ENCODE peak calls at places on chromosomes 1 and 21, in six cellular contexts. One of them, this sample, is unnamed.

GRCh38 chr1:245777752-245778151 is 623.0 kb downstream of the KIF26B start:
- DNase-seq in endodermal cell: no peak
- DNase-seq in endothelial cell: no peak
- DNase-seq in thyroid gland: no peak
- DNase-seq in neural crest cell: no peak
- DNase-seq in lower lobe of right lung: no peak
- DNase-seq in this sample: no peak

GRCh38 chr1:212488436-212489283 is 55.9 kb downstream of the NENF start:
- DNase-seq in endothelial cell: no peak
- DNase-seq in lower lobe of right lung: no peak
- DNase-seq in endodermal cell: peak; percentile 48
- DNase-seq in thyroid gland: peak; percentile 37
- DNase-seq in neural crest cell: no peak
- DNase-seq in this sample: peak; percentile 83

GRCh38 chr21:26297856-26298255 is 127.3 kb upstream of the APP start:
- DNase-seq in endothelial cell: no peak
- DNase-seq in endodermal cell: no peak
- DNase-seq in neural crest cell: no peak
- DNase-seq in thyroid gland: no peak
- DNase-seq in lower lobe of right lung: no peak
- DNase-seq in this sample: no peak

GRCh38 chr1:37308571-37308960 is 165.8 kb upstream of the ZC3H12A start:
- DNase-seq in neural crest cell: no peak
- DNase-seq in endothelial cell: no peak
- DNase-seq in lower lobe of right lung: no peak
- DNase-seq in thyroid gland: no peak
- DNase-seq in endodermal cell: peak; percentile 71
- DNase-seq in this sample: no peak

GRCh38 chr1:228014235-228014930 is 7.6 kb downstream of the WNT3A start:
- DNase-seq in endothelial cell: no peak
- DNase-seq in lower lobe of right lung: peak; percentile 54
- DNase-seq in endodermal cell: no peak
- DNase-seq in neural crest cell: no peak
- DNase-seq in thyroid gland: no peak
- DNase-seq in this sample: no peak

GRCh38 chr1:171431994-171432393 is 53.3 kb upstream of the PRRC2C start:
- DNase-seq in thyroid gland: no peak
- DNase-seq in neural crest cell: no peak
- DNase-seq in lower lobe of right lung: no peak
- DNase-seq in endothelial cell: no peak
- DNase-seq in endodermal cell: peak; percentile 63
- DNase-seq in this sample: no peak

GRCh38 chr21:27570306-27570868 is 603.5 kb upstream of the ADAMTS5 start:
- DNase-seq in lower lobe of right lung: peak; percentile 45
- DNase-seq in neural crest cell: no peak
- DNase-seq in endothelial cell: no peak
- DNase-seq in thyroid gland: peak; percentile 4
- DNase-seq in endodermal cell: no peak
- DNase-seq in this sample: no peak

GRCh38 chr1:246503341-246503740 is 3.7 kb downstream of the SMYD3 start:
- DNase-seq in endothelial cell: no peak
- DNase-seq in lower lobe of right lung: no peak
- DNase-seq in neural crest cell: no peak
- DNase-seq in endodermal cell: no peak
- DNase-seq in thyroid gland: no peak
- DNase-seq in this sample: peak; percentile 42

GRCh38 chr1:97919568-97920261 is 1.1 kb downstream of the DPYD start:
- DNase-seq in lower lobe of right lung: no peak
- DNase-seq in thyroid gland: no peak
- DNase-seq in endothelial cell: no peak
- DNase-seq in endodermal cell: no peak
- DNase-seq in neural crest cell: no peak
- DNase-seq in this sample: no peak

GRCh38 chr1:241964550-241965241 is 7.1 kb downstream of the BECN2 start:
- DNase-seq in lower lobe of right lung: peak; percentile 50
- DNase-seq in endodermal cell: no peak
- DNase-seq in neural crest cell: no peak
- DNase-seq in thyroid gland: no peak
- DNase-seq in endothelial cell: no peak
- DNase-seq in this sample: no peak

GRCh38 chr1:231376875-231377549 is 38.9 kb downstream of the SPRTN start:
- DNase-seq in lower lobe of right lung: no peak
- DNase-seq in endothelial cell: no peak
- DNase-seq in neural crest cell: no peak
- DNase-seq in thyroid gland: no peak
- DNase-seq in endodermal cell: no peak
- DNase-seq in this sample: no peak

GRCh38 chr1:98049370-98050115 is 128.7 kb upstream of the DPYD start:
- DNase-seq in thyroid gland: no peak
- DNase-seq in endothelial cell: no peak
- DNase-seq in lower lobe of right lung: peak; percentile 42
- DNase-seq in endodermal cell: peak; percentile 70
- DNase-seq in neural crest cell: no peak
- DNase-seq in this sample: no peak

GRCh38 chr1:222370911-222371717 is 176.8 kb downstream of the HHIPL2 start:
- DNase-seq in endodermal cell: no peak
- DNase-seq in thyroid gland: no peak
- DNase-seq in endothelial cell: no peak
- DNase-seq in neural crest cell: no peak
- DNase-seq in lower lobe of right lung: no peak
- DNase-seq in this sample: no peak

GRCh38 chr1:57748696-57749095 is 324.8 kb upstream of the DAB1 start:
- DNase-seq in thyroid gland: no peak
- DNase-seq in endodermal cell: no peak
- DNase-seq in neural crest cell: no peak
- DNase-seq in lower lobe of right lung: no peak
- DNase-seq in endothelial cell: no peak
- DNase-seq in this sample: no peak
- TF ChIP-seq CTCF in thyroid gland: no peak
- TF ChIP-seq CTCF in endodermal cell: no peak
- TF ChIP-seq CTCF in neural crest cell: no peak
- TF ChIP-seq CTCF in lower lobe of right lung: no peak
- TF ChIP-seq CTCF in endothelial cell: no peak
- TF ChIP-seq CTCF in this sample: no peak

GRCh38 chr1:48105167-48105566 is 108.0 kb upstream of the TRABD2B start:
- DNase-seq in endodermal cell: no peak
- DNase-seq in thyroid gland: no peak
- DNase-seq in lower lobe of right lung: no peak
- DNase-seq in neural crest cell: no peak
- DNase-seq in endothelial cell: no peak
- DNase-seq in this sample: peak; percentile 12
- TF ChIP-seq CTCF in endodermal cell: peak; percentile 67
- TF ChIP-seq CTCF in thyroid gland: no peak
- TF ChIP-seq CTCF in lower lobe of right lung: no peak
- TF ChIP-seq CTCF in neural crest cell: peak; percentile 15
- TF ChIP-seq CTCF in endothelial cell: no peak
- TF ChIP-seq CTCF in this sample: no peak

DNA sequence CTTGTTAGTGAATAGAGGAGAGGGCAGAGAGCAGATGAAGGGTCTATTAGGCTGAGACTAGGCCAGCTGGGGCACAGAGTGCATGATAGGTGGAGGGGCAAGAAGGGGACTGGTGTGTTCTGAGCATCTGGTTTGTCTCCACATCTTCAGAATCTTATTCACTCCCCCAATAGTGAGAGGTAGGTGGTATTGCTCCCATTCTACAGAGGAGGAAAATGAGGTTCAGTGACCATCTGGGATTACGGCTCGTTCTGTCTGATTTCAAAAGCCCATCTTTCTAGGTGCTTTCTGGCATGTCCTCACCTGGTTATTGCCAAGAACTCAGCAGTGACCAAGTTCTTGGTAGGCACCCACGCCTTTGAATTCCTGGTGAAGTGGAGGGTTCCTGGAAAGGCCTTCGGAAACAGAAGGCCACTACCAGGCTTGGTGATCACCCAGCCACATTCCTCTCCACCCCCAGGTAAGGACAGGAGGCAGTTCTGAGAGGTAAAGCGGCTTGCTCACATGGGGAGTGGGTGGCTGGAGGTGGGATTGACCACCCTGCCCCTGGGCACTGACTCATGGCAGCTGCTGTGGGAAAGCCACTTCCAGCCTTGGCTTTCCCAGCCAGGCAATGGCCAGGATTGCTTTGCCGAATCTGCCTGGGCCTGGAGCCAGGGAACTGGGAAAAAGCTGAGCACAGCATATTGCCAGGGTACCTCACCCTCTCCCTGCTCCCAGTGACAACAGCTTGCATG is 18.8 kb upstream of the CITED4 start:
- DNase-seq in lower lobe of right lung: no peak
- DNase-seq in neural crest cell: no peak
- DNase-seq in endodermal cell: no peak
- DNase-seq in thyroid gland: peak; percentile 58
- DNase-seq in endothelial cell: no peak
- DNase-seq in this sample: no peak
- TF ChIP-seq CTCF in lower lobe of right lung: no peak
- TF ChIP-seq CTCF in neural crest cell: no peak
- TF ChIP-seq CTCF in endodermal cell: no peak
- TF ChIP-seq CTCF in thyroid gland: no peak
- TF ChIP-seq CTCF in endothelial cell: no peak
- TF ChIP-seq CTCF in this sample: no peak

GRCh38 chr1:13996334-13996733 is 296.3 kb downstream of the PRDM2 start:
- DNase-seq in endodermal cell: peak; percentile 52
- DNase-seq in lower lobe of right lung: no peak
- DNase-seq in neural crest cell: no peak
- DNase-seq in thyroid gland: no peak
- DNase-seq in endothelial cell: no peak
- DNase-seq in this sample: no peak

GRCh38 chr1:13990939-13991338 is 291.0 kb downstream of the PRDM2 start:
- DNase-seq in thyroid gland: no peak
- DNase-seq in lower lobe of right lung: no peak
- DNase-seq in endodermal cell: no peak
- DNase-seq in endothelial cell: no peak
- DNase-seq in neural crest cell: no peak
- DNase-seq in this sample: no peak

GRCh38 chr1:13994386-13994785 is 294.4 kb downstream of the PRDM2 start:
- DNase-seq in endothelial cell: no peak
- DNase-seq in lower lobe of right lung: no peak
- DNase-seq in endodermal cell: no peak
- DNase-seq in thyroid gland: no peak
- DNase-seq in neural crest cell: no peak
- DNase-seq in this sample: no peak

GRCh38 chr1:13992489-13993285 is 292.7 kb downstream of the PRDM2 start:
- DNase-seq in endodermal cell: no peak
- DNase-seq in endothelial cell: no peak
- DNase-seq in lower lobe of right lung: no peak
- DNase-seq in neural crest cell: no peak
- DNase-seq in thyroid gland: no peak
- DNase-seq in this sample: no peak
- TF ChIP-seq CTCF in endodermal cell: peak; percentile 44
- TF ChIP-seq CTCF in endothelial cell: no peak
- TF ChIP-seq CTCF in lower lobe of right lung: no peak
- TF ChIP-seq CTCF in neural crest cell: no peak
- TF ChIP-seq CTCF in thyroid gland: no peak
- TF ChIP-seq CTCF in this sample: no peak

DNA sequence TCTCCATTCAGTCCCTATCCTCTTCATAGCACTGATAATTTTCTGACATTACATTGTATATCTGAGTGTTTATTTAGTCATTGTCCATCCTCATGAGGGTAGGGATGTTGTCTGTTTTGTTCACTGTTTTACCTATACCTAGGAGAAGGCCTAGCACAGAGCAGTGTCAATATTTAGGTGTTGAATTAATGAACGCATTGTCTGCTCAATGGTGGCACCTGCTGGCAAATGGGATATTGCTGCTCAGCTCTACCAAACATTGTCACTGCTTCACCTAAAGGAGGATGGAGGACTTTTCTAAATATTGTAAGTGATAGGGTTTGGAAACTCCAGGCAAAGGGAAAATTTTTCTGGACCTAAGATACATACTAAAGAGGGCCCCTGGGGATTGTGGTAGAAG is 243.9 kb downstream of the RRAGC start:
- DNase-seq in neural crest cell: no peak
- DNase-seq in thyroid gland: no peak
- DNase-seq in endodermal cell: no peak
- DNase-seq in lower lobe of right lung: no peak
- DNase-seq in endothelial cell: no peak
- DNase-seq in this sample: no peak
- TF ChIP-seq CTCF in neural crest cell: peak; percentile 39
- TF ChIP-seq CTCF in thyroid gland: no peak
- TF ChIP-seq CTCF in endodermal cell: peak; percentile 58
- TF ChIP-seq CTCF in lower lobe of right lung: no peak
- TF ChIP-seq CTCF in endothelial cell: no peak
- TF ChIP-seq CTCF in this sample: no peak

GRCh38 chr21:30257773-30258172 is 25.0 kb downstream of the KRTAP24-1 start:
- DNase-seq in endothelial cell: peak; percentile 34
- DNase-seq in lower lobe of right lung: no peak
- DNase-seq in thyroid gland: no peak
- DNase-seq in endodermal cell: peak; percentile 74
- DNase-seq in neural crest cell: no peak
- DNase-seq in this sample: peak; percentile 36
- TF ChIP-seq CTCF in endothelial cell: peak; percentile 64
- TF ChIP-seq CTCF in lower lobe of right lung: no peak
- TF ChIP-seq CTCF in thyroid gland: peak; percentile 31
- TF ChIP-seq CTCF in endodermal cell: peak; percentile 84
- TF ChIP-seq CTCF in neural crest cell: peak; percentile 58
- TF ChIP-seq CTCF in this sample: no peak

GRCh38 chr1:177306981-177307380 is 136.2 kb downstream of the BRINP2 start:
- DNase-seq in thyroid gland: no peak
- DNase-seq in endodermal cell: no peak
- DNase-seq in neural crest cell: no peak
- DNase-seq in lower lobe of right lung: no peak
- DNase-seq in endothelial cell: no peak
- DNase-seq in this sample: no peak
- TF ChIP-seq CTCF in thyroid gland: no peak
- TF ChIP-seq CTCF in endodermal cell: no peak
- TF ChIP-seq CTCF in neural crest cell: no peak
- TF ChIP-seq CTCF in lower lobe of right lung: no peak
- TF ChIP-seq CTCF in endothelial cell: no peak
- TF ChIP-seq CTCF in this sample: no peak

This sample was measured in Calu3.